ENCODE peak calls at places on chromosome 11, in eight cellular contexts. Y, X, G, M, C, V, Q and N are unnamed samples.

GRCh38 chr11:70542811-70543210 is 144.5 kb downstream of the CTTN start:
- DNase-seq in Y (no peak), X (no peak), G (no peak), M (no peak), C (peak), V (no peak), Q (no peak), N (no peak)

GRCh38 chr11:2186669-2187266 is 15.2 kb upstream of the TH start:
- DNase-seq in Y (peak), X (peak), G (peak), M (peak), C (no peak), V (peak), Q (no peak), N (peak)

GRCh38 chr11:117097567-117098268 is 510 bp downstream of the SIK3 start:
- DNase-seq in Y (peak), X (peak), G (no peak), M (peak), C (peak), V (peak), Q (peak), N (no peak)

GRCh38 chr11:97729546-97730272 is 1291.0 kb upstream of the CNTN5 start:
- DNase-seq in Y (no peak), X (no peak), G (no peak), M (no peak), C (no peak), V (no peak), Q (no peak), N (peak)

GRCh38 chr11:134062255-134063030 is 6.4 kb upstream of the JAM3 start:
- DNase-seq in Y (no peak), X (no peak), G (no peak), M (no peak), C (no peak), V (no peak), Q (no peak), N (no peak)

GRCh38 chr11:26593686-26594085 is 21.6 kb upstream of the MUC15 start:
- DNase-seq in Y (no peak), X (no peak), G (no peak), M (no peak), C (no peak), V (no peak), Q (no peak), N (no peak)

GRCh38 chr11:59271811-59272327 is 59.1 kb upstream of the MPEG1 start:
- DNase-seq in Y (no peak), X (peak), G (no peak), M (no peak), C (no peak), V (no peak), Q (no peak), N (no peak)

GRCh38 chr11:8080674-8081590 is at the start of gene TUB:
- DNase-seq in Y (no peak), X (no peak), G (no peak), M (no peak), C (no peak), V (peak), Q (no peak), N (no peak)

GRCh38 chr11:70661763-70662501 is 263.6 kb downstream of the CTTN start:
- DNase-seq in Y (no peak), X (no peak), G (no peak), M (peak), C (no peak), V (peak), Q (no peak), N (no peak)

GRCh38 chr11:12026331-12027211 is 18.1 kb upstream of the DKK3 start:
- DNase-seq in Y (peak), X (no peak), G (no peak), M (no peak), C (no peak), V (no peak), Q (no peak), N (no peak)

GRCh38 chr11:101428918-101429317 is 154.9 kb downstream of the TRPC6 start:
- DNase-seq in Y (peak), X (peak), G (peak), M (no peak), C (no peak), V (peak), Q (no peak), N (peak)

GRCh38 chr11:16825968-16826367 is 87.5 kb downstream of the C11orf58 start:
- DNase-seq in Y (no peak), X (no peak), G (no peak), M (no peak), C (no peak), V (no peak), Q (no peak), N (no peak)

GRCh38 chr11:100098560-100098959 is 588.5 kb upstream of the ARHGAP42 start:
- DNase-seq in Y (no peak), X (no peak), G (no peak), M (no peak), C (no peak), V (no peak), Q (no peak), N (no peak)

GRCh38 chr11:97865424-97866012 is 1155.2 kb upstream of the CNTN5 start:
- DNase-seq in Y (peak), X (no peak), G (no peak), M (no peak), C (no peak), V (no peak), Q (no peak), N (no peak)

GRCh38 chr11:45658292-45658991 is 7.0 kb downstream of the CHST1 start:
- DNase-seq in Y (no peak), X (peak), G (peak), M (peak), C (peak), V (peak), Q (peak), N (peak)

GRCh38 chr11:111353776-111354600 is 25.1 kb downstream of the POU2AF1 start:
- DNase-seq in Y (no peak), X (no peak), G (no peak), M (no peak), C (peak), V (no peak), Q (peak), N (no peak)

GRCh38 chr11:61960532-61960931 is 6.9 kb downstream of the FTH1 start:
- DNase-seq in Y (no peak), X (no peak), G (no peak), M (no peak), C (no peak), V (no peak), Q (peak), N (no peak)

GRCh38 chr11:78933361-78933760 is 358.7 kb upstream of the NARS2 start:
- DNase-seq in Y (no peak), X (no peak), G (no peak), M (no peak), C (no peak), V (no peak), Q (no peak), N (no peak)

GRCh38 chr11:1925373-1926155 is 6.1 kb downstream of the TNNT3 start:
- DNase-seq in Y (no peak), X (no peak), G (no peak), M (no peak), C (peak), V (no peak), Q (no peak), N (no peak)

GRCh38 chr11:2868604-2869526 is 16.7 kb downstream of the CDKN1C start:
- DNase-seq in Y (no peak), X (no peak), G (no peak), M (no peak), C (no peak), V (no peak), Q (no peak), N (no peak)

GRCh38 chr11:44246726-44247125 is 63.2 kb downstream of the ALX4 start:
- DNase-seq in Y (no peak), X (no peak), G (no peak), M (no peak), C (no peak), V (no peak), Q (no peak), N (peak)

GRCh38 chr11:109957601-109958000 is 135.6 kb upstream of the ZC3H12C start:
- DNase-seq in Y (peak), X (no peak), G (no peak), M (no peak), C (no peak), V (no peak), Q (no peak), N (no peak)

GRCh38 chr11:70493891-70494290 is 95.6 kb downstream of the CTTN start:
- DNase-seq in Y (no peak), X (no peak), G (no peak), M (no peak), C (peak), V (no peak), Q (no peak), N (no peak)

GRCh38 chr11:125164422-125165110 is at the start of gene PKNOX2:
- DNase-seq in Y (peak), X (peak), G (peak), M (peak), C (peak), V (peak), Q (peak), N (peak)

GRCh38 chr11:103897156-103897555 is 139.3 kb upstream of the DDI1 start:
- DNase-seq in Y (peak), X (no peak), G (no peak), M (peak), C (no peak), V (no peak), Q (no peak), N (no peak)

GRCh38 chr11:6251120-6251733 is 8.4 kb upstream of the CCKBR start:
- DNase-seq in Y (peak), X (peak), G (peak), M (peak), C (peak), V (peak), Q (no peak), N (peak)

GRCh38 chr11:63663809-63664208 is 7.4 kb downstream of the ATL3 start:
- DNase-seq in Y (no peak), X (no peak), G (peak), M (peak), C (no peak), V (no peak), Q (no peak), N (peak)

GRCh38 chr11:40885257-40885947 is 574.0 kb downstream of the LRRC4C start:
- DNase-seq in Y (no peak), X (no peak), G (no peak), M (no peak), C (no peak), V (no peak), Q (no peak), N (no peak)

GRCh38 chr11:30610628-30611027 is 24.5 kb upstream of the MPPED2 start:
- DNase-seq in Y (no peak), X (no peak), G (no peak), M (no peak), C (no peak), V (no peak), Q (no peak), N (no peak)

GRCh38 chr11:79244175-79244804 is 196.5 kb downstream of the TENM4 start:
- DNase-seq in Y (no peak), X (no peak), G (peak), M (peak), C (no peak), V (no peak), Q (peak), N (peak)

GRCh38 chr11:79439893-79440450 is 858 bp downstream of the TENM4 start:
- DNase-seq in Y (no peak), X (peak), G (no peak), M (no peak), C (peak), V (peak), Q (peak), N (no peak)

GRCh38 chr11:133951484-133952198 is 5.1 kb downstream of the IGSF9B start:
- DNase-seq in Y (no peak), X (no peak), G (peak), M (peak), C (no peak), V (no peak), Q (no peak), N (no peak)

GRCh38 chr11:48051217-48051848 is 71.0 kb downstream of the PTPRJ start:
- DNase-seq in Y (no peak), X (no peak), G (no peak), M (no peak), C (no peak), V (no peak), Q (no peak), N (no peak)

GRCh38 chr11:74849525-74850391 is 99.1 kb downstream of the XRRA1 start:
- DNase-seq in Y (no peak), X (no peak), G (peak), M (peak), C (peak), V (no peak), Q (no peak), N (peak)

GRCh38 chr11:123430736-123431356 is 777 bp downstream of the GRAMD1B start:
- DNase-seq in Y (no peak), X (peak), G (peak), M (no peak), C (peak), V (peak), Q (peak), N (peak)

GRCh38 chr11:93081694-93082093 is 112.2 kb downstream of the MTNR1B start:
- DNase-seq in Y (no peak), X (no peak), G (no peak), M (no peak), C (no peak), V (no peak), Q (no peak), N (no peak)

GRCh38 chr11:76621466-76621865 is 49.1 kb downstream of the LRRC32 start:
- DNase-seq in Y (no peak), X (no peak), G (no peak), M (no peak), C (no peak), V (no peak), Q (peak), N (no peak)

DNA sequence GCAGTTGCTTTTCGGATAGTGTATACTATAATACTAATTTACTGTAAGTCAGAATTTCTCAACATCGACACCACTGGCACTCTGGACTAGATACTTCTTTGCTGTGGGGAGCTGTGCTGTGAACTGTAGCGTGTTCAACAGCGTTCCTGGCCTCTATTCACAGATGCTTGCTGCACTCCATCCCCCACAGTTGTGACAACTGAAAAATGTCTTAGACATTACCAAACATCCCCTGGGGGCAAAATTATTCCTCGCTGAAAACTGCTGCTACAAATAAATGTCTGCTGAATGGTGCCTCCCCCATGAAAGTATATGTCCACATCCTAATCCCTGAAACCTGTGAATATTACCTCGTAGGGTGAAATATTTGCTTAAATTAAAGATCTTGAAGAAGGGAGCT is 7.5 kb upstream of the SLC15A3 start:
- DNase-seq in Y (no peak), X (no peak), G (no peak), M (peak), C (no peak), V (no peak), Q (no peak), N (peak)
- TF ChIP-seq CTCF in Y (no peak), X (no peak), G (no peak), M (no peak), C (no peak), V (no peak), Q (no peak), N (no peak)

GRCh38 chr11:82871646-82872045 is 28.6 kb downstream of the PRCP start:
- DNase-seq in Y (no peak), X (no peak), G (no peak), M (peak), C (no peak), V (no peak), Q (no peak), N (no peak)

GRCh38 chr11:82865841-82866240 is 34.4 kb downstream of the PRCP start:
- DNase-seq in Y (no peak), X (no peak), G (peak), M (peak), C (no peak), V (no peak), Q (no peak), N (no peak)

GRCh38 chr11:82864268-82864667 is 36.0 kb downstream of the PRCP start:
- DNase-seq in Y (peak), X (peak), G (peak), M (peak), C (peak), V (peak), Q (peak), N (peak)

GRCh38 chr11:82869657-82870056 is 30.6 kb downstream of the PRCP start:
- DNase-seq in Y (no peak), X (no peak), G (no peak), M (peak), C (no peak), V (no peak), Q (no peak), N (no peak)

DNA sequence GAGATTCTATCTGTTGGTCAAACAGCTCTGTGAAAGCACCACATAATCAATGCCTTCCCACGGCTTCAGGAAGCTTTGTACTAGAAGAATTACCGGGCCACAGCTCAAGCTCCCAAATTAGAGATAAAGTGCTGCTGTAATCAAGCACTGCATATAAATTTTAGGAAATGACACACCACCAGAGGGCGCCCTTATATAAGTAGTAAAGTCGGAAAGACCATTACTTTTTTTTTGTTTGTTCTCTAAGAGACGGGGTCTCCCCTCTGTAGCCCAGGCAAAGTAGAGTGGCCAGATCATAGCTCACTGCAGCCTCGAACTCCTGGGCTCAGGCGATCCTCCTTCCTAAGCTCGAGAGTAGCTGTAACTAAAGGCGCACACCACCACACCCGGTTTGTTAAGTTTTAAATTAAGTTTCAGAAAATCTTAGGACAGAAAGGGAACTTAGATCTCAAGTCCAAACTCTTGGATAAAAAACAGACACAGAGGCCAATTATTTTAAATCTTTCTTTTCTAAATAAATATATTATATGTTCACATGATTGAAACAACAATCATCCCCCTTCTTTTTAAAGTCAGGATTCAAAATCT is 32.6 kb downstream of the PRCP start:
- DNase-seq in Y (peak), X (peak), G (peak), M (peak), C (peak), V (peak), Q (peak), N (peak)
- H3K4me3 ChIP-seq in Y (no peak), X (no peak), G (peak), M (peak), C (peak), V (no peak), Q (no peak), N (no peak)

GRCh38 chr11:35608502-35608901 is 9.8 kb upstream of the FJX1 start:
- DNase-seq in Y (no peak), X (no peak), G (no peak), M (no peak), C (no peak), V (no peak), Q (no peak), N (no peak)

GRCh38 chr11:35602979-35603378 is 15.3 kb upstream of the FJX1 start:
- DNase-seq in Y (no peak), X (no peak), G (no peak), M (no peak), C (no peak), V (no peak), Q (no peak), N (no peak)

GRCh38 chr11:35609656-35610055 is 8.6 kb upstream of the FJX1 start:
- DNase-seq in Y (no peak), X (no peak), G (no peak), M (no peak), C (no peak), V (no peak), Q (no peak), N (no peak)

GRCh38 chr11:35602160-35602793 is 16.0 kb upstream of the FJX1 start:
- DNase-seq in Y (no peak), X (no peak), G (no peak), M (no peak), C (no peak), V (no peak), Q (no peak), N (no peak)

GRCh38 chr11:35605691-35606090 is 12.6 kb upstream of the FJX1 start:
- DNase-seq in Y (no peak), X (peak), G (no peak), M (peak), C (no peak), V (no peak), Q (no peak), N (peak)
- TF ChIP-seq CTCF in Y (no peak), X (no peak), G (no peak), M (no peak), C (no peak), V (no peak), Q (no peak), N (no peak)

GRCh38 chr11:57793711-57794110 is 32.1 kb downstream of the CTNND1 start:
- DNase-seq in Y (no peak), X (no peak), G (no peak), M (no peak), C (no peak), V (no peak), Q (no peak), N (no peak)

GRCh38 chr11:57802411-57802810 is 40.8 kb downstream of the CTNND1 start:
- DNase-seq in Y (no peak), X (no peak), G (no peak), M (no peak), C (no peak), V (no peak), Q (no peak), N (no peak)

GRCh38 chr11:57801185-57801490 is 39.5 kb downstream of the CTNND1 start:
- DNase-seq in Y (no peak), X (no peak), G (no peak), M (no peak), C (no peak), V (no peak), Q (no peak), N (no peak)

GRCh38 chr11:57800444-57801184 is 39.0 kb downstream of the CTNND1 start:
- DNase-seq in Y (peak), X (no peak), G (peak), M (peak), C (no peak), V (peak), Q (peak), N (peak)

DNA sequence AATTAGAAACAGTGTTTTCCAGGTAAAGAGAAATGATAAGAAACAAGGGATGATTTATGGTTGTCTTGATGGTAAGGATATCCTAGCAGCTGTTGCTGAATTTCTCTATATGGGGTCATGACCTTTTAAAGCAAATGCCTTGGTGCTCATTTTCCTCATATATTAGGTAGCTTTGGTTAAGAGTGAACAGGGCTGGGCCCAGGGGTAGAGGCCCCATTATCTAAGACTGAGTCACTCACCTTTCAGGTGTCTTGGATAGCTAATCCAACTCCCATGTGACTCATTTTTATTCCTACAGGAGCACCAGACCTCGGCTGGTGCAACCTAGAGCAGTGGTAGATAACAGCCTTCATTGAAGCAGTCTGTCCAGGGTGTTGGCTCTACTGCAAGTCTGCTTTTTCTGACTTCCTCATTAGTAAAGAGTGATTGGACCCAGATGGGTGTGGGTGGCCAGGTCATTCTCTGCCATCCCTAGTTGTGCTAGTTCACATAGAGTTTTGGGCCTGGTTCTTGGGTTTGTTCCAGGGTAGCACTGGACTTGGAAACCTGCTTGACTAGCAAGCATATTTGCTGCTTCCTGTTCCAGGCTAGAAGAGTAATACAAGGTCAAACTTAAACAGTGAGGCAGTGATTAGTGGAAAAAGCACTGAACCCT is 37.4 kb downstream of the CTNND1 start:
- DNase-seq in Y (no peak), X (peak), G (no peak), M (peak), C (no peak), V (no peak), Q (peak), N (peak)
- H3K4me3 ChIP-seq in Y (no peak), X (no peak), G (no peak), M (no peak), C (no peak), V (no peak), Q (no peak), N (no peak)

DNA sequence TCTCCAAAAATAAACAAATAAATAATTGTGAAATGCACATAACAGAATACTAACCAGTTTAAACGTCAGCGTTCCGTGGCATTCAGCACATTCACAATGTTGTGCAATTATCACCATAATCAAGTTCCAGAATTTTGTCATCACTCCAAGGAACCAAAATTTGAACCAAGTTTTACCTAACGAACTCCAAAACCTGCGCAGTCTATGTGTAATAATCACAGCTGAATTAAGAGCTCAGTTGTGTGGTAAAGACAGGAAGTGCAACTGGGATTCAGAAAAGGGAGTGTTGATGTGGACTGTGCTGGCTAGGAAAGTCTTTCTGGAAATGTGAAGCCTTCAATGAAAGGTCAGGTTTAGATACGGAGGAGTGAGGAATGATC is 5.4 kb upstream of the MCAM start:
- DNase-seq in Y (no peak), X (no peak), G (no peak), M (no peak), C (no peak), V (no peak), Q (no peak), N (no peak)
- TF ChIP-seq CTCF in Y (no peak), X (no peak), G (peak), M (no peak), C (no peak), V (no peak), Q (no peak), N (peak)